ENCODE peak calls at places on chromosomes 2 and 18, in eight cellular contexts. B, E, U, N, P, R, A and X are unnamed samples.

GRCh38 chr2:237723613-237724012 is 75.0 kb upstream of the RBM44 start:
- DNase-seq in N (no peak), U (no peak), E (no peak), R (peak; percentile 40), B (peak; percentile 50), A (peak; percentile 59), P (peak; percentile 34), X (no peak)

GRCh38 chr18:43563780-43564179 is 286.5 kb upstream of the SYT4 start:
- DNase-seq in U (no peak), P (no peak), N (no peak), R (no peak), A (no peak), B (peak; percentile 10), E (no peak), X (no peak)

GRCh38 chr2:75466708-75467311 is 93.9 kb downstream of the EVA1A start:
- DNase-seq in A (no peak), N (no peak), E (no peak), B (no peak), R (no peak), U (no peak), P (peak; percentile 45), X (peak; percentile 30)

GRCh38 chr2:73032702-73033097 is 38.8 kb downstream of the SFXN5 start:
- DNase-seq in A (no peak), U (no peak), N (no peak), R (no peak), E (no peak), P (no peak), B (no peak), X (no peak)

GRCh38 chr2:172062402-172063004 is 22.8 kb upstream of the DLX1 start:
- DNase-seq in E (no peak), P (no peak), N (no peak), U (no peak), A (no peak), B (no peak), R (no peak), X (no peak)

GRCh38 chr2:12412898-12413305 is 303.8 kb upstream of the TRIB2 start:
- DNase-seq in B (peak; percentile 70), U (no peak), E (no peak), N (no peak), P (no peak), A (no peak), R (no peak), X (no peak)

GRCh38 chr18:10320201-10320600 is 134.2 kb upstream of the APCDD1 start:
- DNase-seq in A (no peak), E (no peak), U (no peak), P (no peak), R (no peak), N (no peak), B (no peak), X (no peak)

GRCh38 chr2:38164881-38165280 is 88.9 kb upstream of the CYP1B1 start:
- DNase-seq in B (no peak), P (no peak), U (no peak), N (no peak), R (no peak), A (no peak), E (no peak), X (no peak)

GRCh38 chr2:26922638-26923466 is 47.6 kb upstream of the MAPRE3 start:
- DNase-seq in E (peak; percentile 80), R (no peak), B (peak; percentile 22), P (no peak), A (peak; percentile 34), U (no peak), N (peak; percentile 48), X (peak; percentile 32)

GRCh38 chr2:47035615-47036488 is 119.3 kb downstream of the STPG4 start:
- DNase-seq in A (no peak), R (no peak), N (no peak), P (no peak), B (no peak), U (no peak), E (no peak), X (no peak)

GRCh38 chr2:67825476-67825875 is 237.3 kb downstream of the C1D start:
- DNase-seq in N (no peak), P (no peak), B (peak; percentile 94), R (no peak), E (no peak), A (no peak), U (no peak), X (no peak)

GRCh38 chr2:120826716-120827410 is 91.2 kb downstream of the GLI2 start:
- DNase-seq in P (no peak), N (no peak), U (no peak), B (no peak), A (no peak), E (no peak), R (no peak), X (no peak)

GRCh38 chr2:151237422-151238012 is 24.1 kb downstream of the RBM43 start:
- DNase-seq in B (peak; percentile 7), P (no peak), R (no peak), N (no peak), U (no peak), E (no peak), A (no peak), X (no peak)

DNA sequence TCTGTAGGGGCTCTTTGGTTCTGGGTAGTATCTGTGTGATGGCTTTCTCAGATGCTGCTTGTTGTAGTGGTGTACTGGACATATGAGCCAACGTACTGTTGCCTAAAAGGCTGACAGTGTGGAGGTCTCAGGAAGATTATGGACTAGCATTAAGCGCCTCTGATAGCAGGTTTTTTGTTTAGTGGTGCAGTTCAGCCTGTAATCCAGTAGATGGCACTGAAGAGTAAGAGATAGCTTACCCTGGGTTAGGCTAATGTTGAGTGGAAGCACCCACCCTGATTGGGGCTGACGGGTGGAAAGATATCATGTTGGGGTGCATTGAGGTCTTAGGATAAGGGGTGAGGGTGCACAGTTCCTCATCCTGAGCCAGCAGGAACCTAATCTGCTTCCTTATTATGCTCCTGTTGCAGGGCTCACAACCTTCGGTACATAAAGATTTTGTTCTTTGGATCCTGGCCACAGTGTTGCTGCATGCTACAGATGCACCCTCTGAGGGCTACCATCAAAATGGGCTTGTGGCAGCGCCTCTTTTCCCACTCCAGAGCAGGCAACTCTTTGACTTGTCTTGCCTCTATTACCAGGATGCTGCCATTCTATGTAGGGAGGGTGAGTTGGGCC is 79.6 kb downstream of the MSTN start:
- DNase-seq in P (no peak), U (no peak), R (no peak), A (no peak), N (no peak), B (no peak), E (no peak), X (no peak)
- TF ChIP-seq CTCF in P (peak; percentile 43), U (peak; percentile 16), R (no peak), A (peak; percentile 20), N (no peak), B (peak; percentile 54), E (no peak), X (no peak)

DNA sequence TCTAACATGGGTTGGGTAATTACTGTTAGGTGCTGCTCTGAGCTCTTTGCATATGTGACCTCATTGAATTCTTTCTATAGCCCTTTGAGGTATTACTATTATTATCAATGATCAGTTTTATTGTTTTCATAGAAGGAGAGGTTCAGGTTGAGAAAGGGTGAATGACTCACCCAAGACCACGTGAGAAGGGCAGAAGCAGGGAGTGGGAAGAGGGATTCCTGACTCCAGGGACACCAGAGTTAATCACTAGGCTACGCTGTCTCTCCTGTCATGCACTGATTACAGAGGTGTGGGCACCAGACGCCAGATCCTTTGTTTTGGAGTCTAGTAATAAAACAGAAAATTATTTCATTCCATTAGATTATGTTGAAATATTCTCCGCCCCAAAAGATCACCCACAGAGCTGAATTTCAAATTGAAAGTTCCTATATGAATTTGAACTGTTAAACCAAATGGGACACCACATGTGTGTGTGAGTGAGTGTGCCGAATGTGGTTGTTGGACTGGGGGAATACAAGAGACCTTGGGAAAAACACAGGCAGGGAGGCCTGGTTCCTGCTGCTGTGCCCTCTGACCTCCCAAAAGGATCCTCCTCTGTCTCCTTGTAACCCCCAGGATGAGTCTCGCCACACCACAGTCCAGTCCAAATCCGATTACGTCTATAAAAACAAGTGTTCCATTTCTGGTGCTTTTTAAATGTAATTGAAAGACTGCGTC is 215.4 kb downstream of the ZNF521 start:
- DNase-seq in R (no peak), A (no peak), E (no peak), N (peak; percentile 60), B (peak; percentile 6), P (no peak), U (no peak), X (no peak)
- H3K27ac ChIP-seq in R (no peak overlapping the region), A (peak overlapping the region; percentile 77), E (no peak overlapping the region), N (peak overlapping the region; percentile 61), B (no peak overlapping the region), P (no peak overlapping the region), U (no peak overlapping the region), X (no peak overlapping the region)

DNA sequence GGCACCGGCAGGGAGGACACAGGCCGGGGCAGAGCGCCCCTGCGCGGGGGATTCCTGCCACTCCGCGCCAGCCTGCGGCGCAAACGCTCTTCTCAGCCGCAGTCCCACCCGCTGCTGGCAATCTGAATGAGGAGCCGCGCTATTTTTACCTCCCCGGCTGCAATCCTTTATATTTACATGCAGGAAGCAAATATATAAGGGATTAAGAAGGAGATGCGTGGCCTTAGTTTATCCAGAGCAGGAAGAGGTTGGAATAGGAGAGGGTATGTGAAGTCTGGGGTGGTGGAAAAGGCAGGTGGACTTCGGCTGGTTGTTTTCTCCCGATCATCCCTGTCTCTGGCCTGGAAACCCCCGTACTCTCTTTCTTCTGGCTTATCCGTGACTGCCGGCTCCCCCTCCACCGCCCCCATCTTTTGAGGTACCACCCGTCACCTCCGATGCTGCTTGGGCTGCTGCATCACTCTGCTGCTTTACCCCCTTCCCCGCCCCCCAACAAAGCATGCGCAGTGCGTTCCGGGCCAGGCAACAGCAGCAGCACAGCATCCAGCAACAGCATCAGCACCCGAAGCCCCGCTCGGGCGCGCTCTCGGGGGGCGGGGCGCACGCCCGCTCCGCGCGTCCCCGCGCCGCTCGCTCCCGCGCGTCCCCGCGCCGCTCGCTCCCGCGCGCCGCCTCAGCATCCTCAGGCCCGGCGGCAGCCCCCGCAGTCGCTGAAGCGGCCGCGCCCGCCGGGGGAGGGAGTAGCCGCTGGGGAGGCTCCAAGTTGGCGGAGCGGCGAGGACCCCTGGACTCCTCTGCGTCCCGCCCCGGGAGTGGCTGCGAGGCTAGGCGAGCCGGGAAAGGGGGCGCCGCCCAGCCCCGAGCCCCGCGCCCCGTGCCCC is at the start of gene ADAM23:
- DNase-seq in P (no peak), U (peak; percentile 67), N (peak; percentile 54), A (peak; percentile 54), E (peak; percentile 92), B (peak; percentile 32), R (no peak), X (no peak)
- H3K4me3 ChIP-seq in P (no peak within 1 kb of the TSS), U (peak within 1 kb of the TSS; percentile 37), N (peak within 1 kb of the TSS; percentile 43), A (peak within 1 kb of the TSS; percentile 77), E (peak within 1 kb of the TSS; percentile 65), B (peak within 1 kb of the TSS; percentile 59), R (peak within 1 kb of the TSS; percentile 72), X (peak within 1 kb of the TSS; percentile 26)

GRCh38 chr2:100953406-100954043 is 48.6 kb upstream of the RPL31 start:
- DNase-seq in R (no peak), U (no peak), N (no peak), B (no peak), P (no peak), E (no peak), A (no peak), X (no peak)

GRCh38 chr2:100955226-100955625 is 46.9 kb upstream of the RPL31 start:
- DNase-seq in B (no peak), P (no peak), U (no peak), A (no peak), E (no peak), R (no peak), N (no peak), X (no peak)

GRCh38 chr2:100952512-100952911 is 49.6 kb upstream of the RPL31 start:
- DNase-seq in U (no peak), E (no peak), N (no peak), B (no peak), P (no peak), R (no peak), A (no peak), X (no peak)

GRCh38 chr2:100956081-100956480 is 46.0 kb upstream of the RPL31 start:
- DNase-seq in U (no peak), E (no peak), R (no peak), N (no peak), P (no peak), A (no peak), B (no peak), X (no peak)

GRCh38 chr2:100954044-100954420 is 48.1 kb upstream of the RPL31 start:
- DNase-seq in P (no peak), E (no peak), B (no peak), N (no peak), U (no peak), R (no peak), A (no peak), X (no peak)
- TF ChIP-seq CTCF in P (no peak), E (no peak), B (no peak), N (no peak), U (no peak), R (no peak), A (no peak), X (no peak)